ENCODE peak calls at places on chromosomes 7 and 10, in four cellular contexts. E is HepG2, U is HCT116, H is K562. S is an unnamed sample.

GRCh38 chr7:157518514-157519175 is 181.8 kb downstream of the DNAJB6 start:
- DNase-seq in E (no peak), U (no peak), H (no peak), S (no peak)

GRCh38 chr10:112526906-112527305 is 79.9 kb downstream of the VTI1A start:
- DNase-seq in E (no peak), U (peak; percentile 71), H (no peak), S (no peak)

GRCh38 chr10:102152545-102152890 is 329 bp downstream of the NOLC1 start:
- DNase-seq in E (no peak), U (no peak), H (no peak), S (no peak)

GRCh38 chr10:70891636-70892035 is 3.3 kb upstream of the PCBD1 start:
- DNase-seq in E (no peak), U (no peak), H (no peak), S (no peak)

GRCh38 chr7:27364344-27364758 is 121.7 kb downstream of the EVX1 start:
- DNase-seq in E (no peak), U (no peak), H (no peak), S (no peak)

GRCh38 chr10:124999433-125000365 is 57.8 kb downstream of the ZRANB1 start:
- DNase-seq in E (no peak), U (no peak), H (no peak), S (peak; percentile 27)

GRCh38 chr10:3229815-3230214 is 57.2 kb upstream of the PITRM1 start:
- DNase-seq in E (no peak), U (no peak), H (no peak), S (no peak)

GRCh38 chr10:133010095-133010837 is 67.9 kb upstream of the CFAP46 start:
- DNase-seq in E (no peak), U (no peak), H (no peak), S (no peak)

GRCh38 chr10:63582686-63583085 is 61.5 kb downstream of the REEP3 start:
- DNase-seq in E (no peak), U (no peak), H (no peak), S (no peak)

GRCh38 chr7:53350241-53350640 is 314.8 kb downstream of the POM121L12 start:
- DNase-seq in E (no peak), U (no peak), H (peak; percentile 9), S (peak; percentile 38)

GRCh38 chr7:152313879-152314604 is 121.8 kb downstream of the KMT2C start:
- DNase-seq in E (no peak), U (peak; percentile 79), H (peak; percentile 74), S (peak; percentile 55)

GRCh38 chr10:71597821-71598498 is 121.6 kb downstream of the C10orf105 start:
- DNase-seq in E (peak; percentile 28), U (no peak), H (peak; percentile 40), S (no peak)

GRCh38 chr10:117007080-117007479 is 2.1 kb upstream of the SHTN1 start:
- DNase-seq in E (peak; percentile 25), U (peak; percentile 81), H (peak; percentile 44), S (peak; percentile 19)

GRCh38 chr10:17335065-17335464 is 107.0 kb downstream of the VIM start:
- DNase-seq in E (no peak), U (no peak), H (no peak), S (no peak)

GRCh38 chr10:101569465-101569837 is 18.6 kb downstream of the POLL start:
- DNase-seq in E (no peak), U (no peak), H (no peak), S (peak; percentile 60)

GRCh38 chr10:49173848-49174247 is 14.3 kb downstream of the TMEM273 start:
- DNase-seq in E (no peak), U (no peak), H (no peak), S (no peak)

GRCh38 chr7:23971031-23971430 is 261.0 kb downstream of the STK31 start:
- DNase-seq in E (no peak), U (no peak), H (no peak), S (no peak)

GRCh38 chr10:9951481-9952257 is 1066.0 kb upstream of the CELF2 start:
- DNase-seq in E (no peak), U (no peak), H (no peak), S (no peak)

GRCh38 chr7:99987846-99988245 is 12.0 kb upstream of the AZGP1 start:
- DNase-seq in E (no peak), U (no peak), H (no peak), S (no peak)
- TF ChIP-seq ELF1 in E (no peak), U (no peak), H (no peak), S (no peak)

DNA sequence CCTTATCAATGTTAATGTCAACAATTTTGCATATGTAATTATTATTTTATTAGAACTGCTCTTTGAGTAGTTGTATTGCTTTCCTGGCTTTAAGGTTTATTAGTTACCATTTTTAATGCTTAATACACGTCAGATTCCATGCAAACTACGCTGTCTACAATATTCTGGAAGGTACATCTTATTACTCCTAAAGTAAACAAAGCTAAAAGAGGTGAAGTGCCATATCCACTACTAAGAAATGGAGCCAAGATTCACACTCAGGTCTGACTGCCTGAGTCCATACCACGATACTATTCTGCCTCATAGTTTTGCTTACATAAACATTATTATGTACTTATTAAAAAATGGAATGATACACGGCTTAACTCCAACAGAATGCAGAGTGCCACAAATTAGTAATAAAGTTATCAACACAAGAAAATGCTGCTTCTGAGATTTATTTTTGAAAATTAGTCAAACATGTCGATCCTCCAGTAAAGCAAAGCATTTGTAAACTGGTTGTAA is 1.2 kb upstream of the DMTF1 start:
- DNase-seq in E (no peak), U (no peak), H (no peak), S (no peak)
- TF ChIP-seq ELF1 in E (no peak), U (no peak), H (no peak), S (no peak)

GRCh38 chr7:142898377-142899235 is 13.1 kb upstream of the TRPV6 start:
- DNase-seq in E (no peak), U (no peak), H (no peak), S (no peak)
- TF ChIP-seq ELF1 in E (no peak), U (no peak), H (no peak), S (no peak)

DNA sequence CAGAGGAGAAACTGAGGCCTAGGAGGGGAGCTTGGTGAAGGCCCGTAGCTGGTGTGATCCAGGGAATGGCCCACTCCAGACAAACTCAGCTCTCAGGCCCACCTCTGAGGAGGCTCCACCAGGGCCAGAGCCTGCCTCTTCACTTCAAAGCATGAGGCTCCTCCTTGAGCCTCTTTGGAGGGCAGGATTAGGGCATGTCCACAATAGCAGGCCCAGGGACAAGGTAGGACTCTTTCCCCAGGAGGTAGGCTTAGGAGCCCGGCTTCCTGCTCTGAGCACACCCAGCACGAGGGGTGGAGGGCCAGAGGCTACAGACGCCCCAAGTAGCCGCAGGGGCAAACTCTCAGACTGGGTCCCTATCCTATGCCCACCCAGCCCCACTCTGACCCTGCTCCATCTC is 164.6 kb upstream of the ZMIZ1 start:
- DNase-seq in E (no peak), U (no peak), H (no peak), S (no peak)
- TF ChIP-seq ELF1 in E (no peak), U (no peak), H (no peak), S (no peak)

GRCh38 chr10:110273474-110273873 is 31.2 kb downstream of the SMNDC1 start:
- DNase-seq in E (peak; percentile 39), U (no peak), H (no peak), S (no peak)

GRCh38 chr10:110276603-110277002 is 28.1 kb downstream of the SMNDC1 start:
- DNase-seq in E (no peak), U (no peak), H (no peak), S (no peak)

GRCh38 chr10:110274072-110274627 is 30.6 kb downstream of the SMNDC1 start:
- DNase-seq in E (no peak), U (no peak), H (no peak), S (no peak)

GRCh38 chr10:110274629-110275028 is 30.1 kb downstream of the SMNDC1 start:
- DNase-seq in E (no peak), U (no peak), H (no peak), S (no peak)

GRCh38 chr10:110275140-110275729 is 29.5 kb downstream of the SMNDC1 start:
- DNase-seq in E (no peak), U (no peak), H (peak; percentile 14), S (no peak)
- TF ChIP-seq ELF1 in E (no peak), U (no peak), H (no peak), S (no peak)

DNA sequence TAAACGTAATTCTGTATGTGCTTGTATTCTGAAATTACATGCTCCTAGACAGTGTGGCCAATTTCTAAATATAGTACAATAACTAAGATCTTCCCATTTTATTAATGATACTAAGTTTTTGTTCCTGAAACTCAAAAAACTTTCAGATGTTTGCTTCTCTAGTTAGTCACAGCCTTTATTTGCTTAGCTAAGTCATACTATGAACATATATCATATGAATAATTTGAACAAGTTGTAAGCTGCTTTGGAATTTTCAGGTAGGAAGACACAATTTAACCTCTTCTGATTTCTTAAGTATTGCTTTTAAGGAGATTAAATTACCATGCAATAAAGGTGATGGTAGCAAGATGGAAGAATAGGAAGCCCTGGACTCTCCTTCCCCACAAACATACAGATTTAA is 148.7 kb downstream of the AMPH start:
- DNase-seq in E (no peak), U (no peak), H (no peak), S (no peak)
- TF ChIP-seq ELF1 in E (no peak), U (no peak), H (no peak), S (no peak)

GRCh38 chr10:95415631-95416031 is 124.8 kb upstream of the PDLIM1 start:
- DNase-seq in E (no peak), U (no peak), H (no peak), S (no peak)
- TF ChIP-seq ELF1 in E (no peak), U (no peak), H (no peak), S (no peak)

GRCh38 chr7:40887099-40887498 is 752.3 kb downstream of the SUGCT start:
- DNase-seq in E (no peak), U (no peak), H (no peak), S (no peak)

GRCh38 chr7:40888499-40888898 is 753.7 kb downstream of the SUGCT start:
- DNase-seq in E (no peak), U (no peak), H (no peak), S (no peak)

GRCh38 chr7:40889560-40889959 is 754.8 kb downstream of the SUGCT start:
- DNase-seq in E (no peak), U (no peak), H (no peak), S (no peak)

GRCh38 chr7:40890088-40890692 is 755.4 kb downstream of the SUGCT start:
- DNase-seq in E (no peak), U (no peak), H (no peak), S (no peak)

DNA sequence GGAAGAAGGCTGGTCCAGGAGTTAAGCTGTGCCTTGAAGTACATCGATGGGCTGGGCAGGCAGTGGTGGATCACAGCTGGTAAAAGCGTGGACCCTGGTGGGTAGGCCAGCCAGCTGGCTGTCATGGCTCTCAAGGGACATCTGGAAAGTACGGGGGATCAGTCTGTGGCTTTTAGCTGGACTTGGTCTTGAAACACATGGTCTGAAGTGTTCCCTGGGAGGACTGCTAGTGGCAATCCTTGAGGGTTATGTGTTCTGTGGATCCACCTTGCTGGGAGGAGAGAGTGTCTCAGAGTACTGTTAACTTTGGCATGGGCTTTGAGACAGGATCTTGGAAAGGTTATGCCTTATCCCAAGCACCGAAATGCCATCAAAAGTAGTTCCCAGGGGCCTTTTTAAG is 754.3 kb downstream of the SUGCT start:
- DNase-seq in E (no peak), U (no peak), H (no peak), S (no peak)
- TF ChIP-seq ELF1 in E (no peak), U (no peak), H (no peak), S (no peak)

GRCh38 chr7:82128546-82128945 is 315.0 kb downstream of the CACNA2D1 start:
- DNase-seq in E (no peak), U (no peak), H (no peak), S (no peak)

DNA sequence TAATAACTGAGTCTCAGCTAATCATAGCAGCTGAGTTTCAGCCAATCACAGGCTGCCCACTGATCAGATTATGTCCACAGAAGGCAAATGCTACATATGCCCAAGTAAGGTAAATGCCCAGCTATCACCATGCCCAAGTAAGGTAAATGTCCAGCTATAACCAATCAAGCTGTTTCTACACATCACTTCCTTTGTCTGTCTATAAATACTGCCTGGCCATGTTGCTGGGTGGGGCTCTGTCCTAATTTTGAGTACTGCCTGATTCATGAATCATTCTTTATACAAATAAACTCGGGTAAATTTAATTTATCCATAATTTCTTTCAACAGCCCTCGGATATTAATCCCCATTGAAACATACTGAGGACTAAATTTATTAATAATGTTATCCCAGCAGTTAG is 312.4 kb downstream of the CACNA2D1 start:
- DNase-seq in E (no peak), U (no peak), H (no peak), S (no peak)
- TF ChIP-seq ELF1 in E (no peak), U (no peak), H (no peak), S (no peak)